ENCODE peak calls at places on chromosomes 7 and 10, in seven cellular contexts. C, Y, F, I, P, S and L are unnamed samples.

GRCh38 chr10:122706947-122707346 is 7.3 kb upstream of the C10orf120 start:
- DNase-seq in C (no peak), Y (no peak), F (no peak), I (no peak), P (no peak), S (no peak), L (no peak)

GRCh38 chr7:138083859-138084258 is 7.6 kb downstream of the AKR1D1 start:
- DNase-seq in C (no peak), Y (no peak), F (no peak), I (no peak), P (no peak), S (no peak), L (no peak)

GRCh38 chr7:121557034-121557892 is 161.2 kb upstream of the FAM3C start:
- DNase-seq in C (no peak), Y (no peak), F (no peak), I (no peak), P (no peak), S (peak), L (no peak)

GRCh38 chr7:155710035-155710434 is 65.6 kb downstream of the RBM33 start:
- DNase-seq in C (no peak), Y (no peak), F (no peak), I (no peak), P (no peak), S (no peak), L (no peak)

GRCh38 chr7:23696916-23697441 is 13.0 kb upstream of the STK31 start:
- DNase-seq in C (peak), Y (peak), F (peak), I (peak), P (peak), S (peak), L (peak)

GRCh38 chr7:24882989-24883631 is 96.9 kb downstream of the OSBPL3 start:
- DNase-seq in C (peak), Y (peak), F (no peak), I (no peak), P (peak), S (peak), L (no peak)

GRCh38 chr7:5177060-5177459 is 13.0 kb upstream of the WIPI2 start:
- DNase-seq in C (peak), Y (peak), F (no peak), I (no peak), P (peak), S (peak), L (peak)

GRCh38 chr7:45625714-45626440 is 51.7 kb downstream of the ADCY1 start:
- DNase-seq in C (no peak), Y (peak), F (no peak), I (peak), P (no peak), S (no peak), L (peak)

GRCh38 chr7:34128762-34129161 is 223.4 kb downstream of the BMPER start:
- DNase-seq in C (no peak), Y (no peak), F (no peak), I (no peak), P (peak), S (peak), L (no peak)

GRCh38 chr10:110818311-110819257 is 53.1 kb upstream of the PDCD4 start:
- DNase-seq in C (no peak), Y (no peak), F (no peak), I (no peak), P (no peak), S (no peak), L (no peak)

GRCh38 chr7:75762350-75762917 is 9.6 kb downstream of the CCL26 start:
- DNase-seq in C (peak), Y (no peak), F (peak), I (peak), P (peak), S (peak), L (peak)

GRCh38 chr7:55545496-55545895 is 26.8 kb downstream of the VOPP1 start:
- DNase-seq in C (no peak), Y (no peak), F (no peak), I (peak), P (peak), S (peak), L (no peak)

GRCh38 chr10:4470231-4470840 is 355.7 kb upstream of the AKR1E2 start:
- DNase-seq in C (no peak), Y (no peak), F (no peak), I (no peak), P (no peak), S (peak), L (no peak)

GRCh38 chr7:21850531-21851285 is 95.0 kb downstream of the CDCA7L start:
- DNase-seq in C (no peak), Y (no peak), F (no peak), I (no peak), P (no peak), S (peak), L (no peak)

GRCh38 chr7:121610243-121610642 is 214.1 kb upstream of the FAM3C start:
- DNase-seq in C (no peak), Y (no peak), F (no peak), I (no peak), P (peak), S (no peak), L (no peak)

GRCh38 chr10:19921300-19922140 is 105.3 kb downstream of the PLXDC2 start:
- DNase-seq in C (no peak), Y (no peak), F (no peak), I (no peak), P (peak), S (peak), L (no peak)

GRCh38 chr7:50312589-50313162 is 8.2 kb downstream of the IKZF1 start:
- DNase-seq in C (no peak), Y (no peak), F (no peak), I (no peak), P (no peak), S (no peak), L (no peak)

GRCh38 chr10:6136215-6137201 is 47.7 kb downstream of the RBM17 start:
- DNase-seq in C (no peak), Y (no peak), F (peak), I (peak), P (peak), S (peak), L (peak)

GRCh38 chr7:140691368-140692045 is 5.0 kb upstream of the NDUFB2 start:
- DNase-seq in C (no peak), Y (no peak), F (no peak), I (no peak), P (no peak), S (no peak), L (no peak)

GRCh38 chr10:89119651-89120050 is 87.5 kb downstream of the CH25H start:
- DNase-seq in C (no peak), Y (no peak), F (no peak), I (no peak), P (no peak), S (no peak), L (no peak)

GRCh38 chr7:74365320-74366022 is 76.3 kb downstream of the CLIP2 start:
- DNase-seq in C (peak), Y (peak), F (no peak), I (no peak), P (peak), S (peak), L (no peak)

GRCh38 chr7:96330193-96330592 is 8.3 kb upstream of the SLC25A13 start:
- DNase-seq in C (no peak), Y (no peak), F (no peak), I (no peak), P (peak), S (no peak), L (no peak)

GRCh38 chr7:137980308-137980707 is 21.6 kb downstream of the CREB3L2 start:
- DNase-seq in C (no peak), Y (no peak), F (no peak), I (no peak), P (no peak), S (no peak), L (no peak)

GRCh38 chr7:98360221-98361124 is 40.4 kb downstream of the BAIAP2L1 start:
- DNase-seq in C (no peak), Y (no peak), F (no peak), I (no peak), P (no peak), S (no peak), L (no peak)

GRCh38 chr10:70830185-70830584 is 14.4 kb downstream of the SGPL1 start:
- DNase-seq in C (no peak), Y (no peak), F (no peak), I (no peak), P (no peak), S (peak), L (no peak)

GRCh38 chr10:118333871-118334270 is 8.3 kb downstream of the FAM204A start:
- DNase-seq in C (no peak), Y (no peak), F (no peak), I (no peak), P (no peak), S (no peak), L (no peak)

GRCh38 chr7:490461-491291 is 29.0 kb downstream of the PDGFA start:
- DNase-seq in C (no peak), Y (peak), F (peak), I (no peak), P (no peak), S (no peak), L (peak)

GRCh38 chr7:79241288-79242055 is 212.0 kb downstream of the MAGI2 start:
- DNase-seq in C (no peak), Y (no peak), F (no peak), I (no peak), P (no peak), S (peak), L (no peak)

GRCh38 chr7:50190772-50191171 is 97.7 kb upstream of the ZPBP start:
- DNase-seq in C (no peak), Y (no peak), F (no peak), I (no peak), P (no peak), S (no peak), L (no peak)

GRCh38 chr10:110413903-110414562 is 83.7 kb upstream of the DUSP5 start:
- DNase-seq in C (no peak), Y (no peak), F (no peak), I (no peak), P (no peak), S (peak), L (no peak)

GRCh38 chr7:3267928-3268690 is 32.9 kb upstream of the SDK1 start:
- DNase-seq in C (no peak), Y (no peak), F (no peak), I (no peak), P (peak), S (peak), L (no peak)

GRCh38 chr10:5488272-5489161 is 10.9 kb downstream of the CALML5 start:
- DNase-seq in C (no peak), Y (peak), F (no peak), I (no peak), P (peak), S (no peak), L (no peak)

GRCh38 chr7:8389898-8390642 is 43.3 kb upstream of the NXPH1 start:
- DNase-seq in C (peak), Y (no peak), F (no peak), I (no peak), P (peak), S (no peak), L (no peak)

GRCh38 chr7:80659120-80660055 is 20.9 kb downstream of the CD36 start:
- DNase-seq in C (no peak), Y (no peak), F (peak), I (no peak), P (peak), S (peak), L (peak)

GRCh38 chr7:55065511-55066229 is 46.9 kb downstream of the EGFR start:
- DNase-seq in C (no peak), Y (no peak), F (no peak), I (no peak), P (peak), S (peak), L (no peak)

GRCh38 chr7:135527025-135527424 is 17.1 kb upstream of the CNOT4 start:
- DNase-seq in C (no peak), Y (no peak), F (no peak), I (no peak), P (no peak), S (no peak), L (no peak)

GRCh38 chr7:54833021-54833467 is 74.0 kb upstream of the SEC61G start:
- DNase-seq in C (no peak), Y (no peak), F (no peak), I (no peak), P (no peak), S (peak), L (no peak)

GRCh38 chr10:20274580-20274979 is 458.3 kb downstream of the PLXDC2 start:
- DNase-seq in C (no peak), Y (no peak), F (no peak), I (no peak), P (peak), S (no peak), L (no peak)